ENCODE peak calls at places on chromosomes 5 and 9, in four cellular contexts. One of them, this sample, is unnamed.

GRCh38 chr5:73130811-73131210 is 10.4 kb downstream of the TMEM171 start:
- DNase-seq in epithelial cell of esophagus: no peak
- DNase-seq in tibial artery: no peak
- DNase-seq in K562: no peak
- DNase-seq in this sample: no peak

GRCh38 chr9:101527066-101527465 is 6.6 kb upstream of the RNF20 start:
- DNase-seq in epithelial cell of esophagus: peak
- DNase-seq in tibial artery: no peak
- DNase-seq in K562: no peak
- DNase-seq in this sample: no peak

GRCh38 chr5:1294839-1295649 is at the start of gene TERT:
- DNase-seq in epithelial cell of esophagus: no peak
- DNase-seq in tibial artery: no peak
- DNase-seq in K562: peak
- DNase-seq in this sample: peak

GRCh38 chr5:158886957-158887356 is 212.8 kb downstream of the EBF1 start:
- DNase-seq in epithelial cell of esophagus: no peak
- DNase-seq in tibial artery: no peak
- DNase-seq in K562: no peak
- DNase-seq in this sample: no peak

GRCh38 chr9:22147818-22148573 is 138.9 kb upstream of the CDKN2B start:
- DNase-seq in epithelial cell of esophagus: peak
- DNase-seq in tibial artery: no peak
- DNase-seq in K562: no peak
- DNase-seq in this sample: no peak

GRCh38 chr9:109319631-109320233 is 1.1 kb downstream of the EPB41L4B start:
- DNase-seq in epithelial cell of esophagus: no peak
- DNase-seq in tibial artery: no peak
- DNase-seq in K562: no peak
- DNase-seq in this sample: peak

GRCh38 chr5:158020555-158021418 is 161.8 kb upstream of the CLINT1 start:
- DNase-seq in epithelial cell of esophagus: no peak
- DNase-seq in tibial artery: no peak
- DNase-seq in K562: no peak
- DNase-seq in this sample: no peak

GRCh38 chr9:37324691-37325490 is 97.6 kb upstream of the GRHPR start:
- DNase-seq in epithelial cell of esophagus: no peak
- DNase-seq in tibial artery: no peak
- DNase-seq in K562: no peak
- DNase-seq in this sample: peak

GRCh38 chr9:23123048-23123632 is 676.5 kb downstream of the DMRTA1 start:
- DNase-seq in epithelial cell of esophagus: peak
- DNase-seq in tibial artery: no peak
- DNase-seq in K562: no peak
- DNase-seq in this sample: peak

GRCh38 chr5:125696762-125697161 is 726.4 kb upstream of the GRAMD2B start:
- DNase-seq in epithelial cell of esophagus: peak
- DNase-seq in tibial artery: no peak
- DNase-seq in K562: no peak
- DNase-seq in this sample: no peak

GRCh38 chr5:126365446-126366198 is 57.6 kb upstream of the GRAMD2B start:
- DNase-seq in epithelial cell of esophagus: peak
- DNase-seq in tibial artery: no peak
- DNase-seq in K562: no peak
- DNase-seq in this sample: no peak

GRCh38 chr9:136487672-136488071 is 4.8 kb upstream of the SEC16A start:
- DNase-seq in epithelial cell of esophagus: no peak
- DNase-seq in tibial artery: no peak
- DNase-seq in K562: no peak
- DNase-seq in this sample: no peak

GRCh38 chr5:56115589-56115988 is 117.5 kb downstream of the ANKRD55 start:
- DNase-seq in epithelial cell of esophagus: no peak
- DNase-seq in tibial artery: no peak
- DNase-seq in K562: no peak
- DNase-seq in this sample: no peak

GRCh38 chr5:56119050-56119449 is 114.1 kb downstream of the ANKRD55 start:
- DNase-seq in epithelial cell of esophagus: no peak
- DNase-seq in tibial artery: no peak
- DNase-seq in K562: no peak
- DNase-seq in this sample: no peak

GRCh38 chr5:56111404-56111781 is 116.6 kb upstream of the IL6ST start:
- DNase-seq in epithelial cell of esophagus: no peak
- DNase-seq in tibial artery: no peak
- DNase-seq in K562: no peak
- DNase-seq in this sample: no peak

GRCh38 chr5:56112526-56113121 is 117.9 kb upstream of the IL6ST start:
- DNase-seq in epithelial cell of esophagus: peak
- DNase-seq in tibial artery: no peak
- DNase-seq in K562: no peak
- DNase-seq in this sample: no peak

DNA sequence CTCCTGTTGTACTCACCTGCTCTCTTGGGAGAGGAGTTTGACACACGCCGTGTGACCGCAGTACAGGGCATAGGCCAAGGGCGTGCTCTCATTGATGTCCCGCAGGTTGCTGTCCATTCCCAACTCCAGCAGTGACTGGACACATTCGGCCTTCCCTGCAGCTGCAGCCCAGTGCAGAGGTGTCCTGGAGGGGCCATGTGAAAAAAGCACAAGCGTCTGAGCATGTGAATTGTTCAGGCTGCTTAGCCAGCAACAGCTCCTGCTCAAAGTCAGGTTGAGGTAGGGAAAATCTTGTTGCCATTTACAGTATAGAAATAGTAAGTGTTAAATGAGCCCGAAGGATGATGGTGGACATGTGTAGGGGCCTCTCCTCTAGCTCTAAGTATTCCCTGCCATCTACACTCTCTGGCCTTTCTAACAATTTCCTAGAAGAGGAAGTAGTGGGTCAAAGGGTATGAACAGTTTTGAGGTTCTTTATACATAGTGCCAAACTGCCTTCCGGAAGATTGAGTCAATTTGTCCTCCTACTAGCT is 116.5 kb downstream of the ANKRD55 start:
- DNase-seq in epithelial cell of esophagus: no peak
- DNase-seq in tibial artery: no peak
- DNase-seq in K562: no peak
- DNase-seq in this sample: no peak
- TF ChIP-seq CTCF in epithelial cell of esophagus: no peak
- TF ChIP-seq CTCF in tibial artery: no peak
- TF ChIP-seq CTCF in K562: no peak
- TF ChIP-seq CTCF in this sample: no peak

GRCh38 chr5:94893404-94894145 is 275.1 kb downstream of the SLF1 start:
- DNase-seq in epithelial cell of esophagus: peak
- DNase-seq in tibial artery: no peak
- DNase-seq in K562: no peak
- DNase-seq in this sample: no peak
- TF ChIP-seq CTCF in epithelial cell of esophagus: peak
- TF ChIP-seq CTCF in tibial artery: no peak
- TF ChIP-seq CTCF in K562: peak
- TF ChIP-seq CTCF in this sample: peak

GRCh38 chr5:9655641-9656040 is 25.5 kb upstream of the TAS2R1 start:
- DNase-seq in epithelial cell of esophagus: no peak
- DNase-seq in tibial artery: no peak
- DNase-seq in K562: no peak
- DNase-seq in this sample: no peak

GRCh38 chr5:9652295-9652694 is 22.1 kb upstream of the TAS2R1 start:
- DNase-seq in epithelial cell of esophagus: no peak
- DNase-seq in tibial artery: no peak
- DNase-seq in K562: no peak
- DNase-seq in this sample: no peak

GRCh38 chr5:9654886-9655285 is 24.7 kb upstream of the TAS2R1 start:
- DNase-seq in epithelial cell of esophagus: no peak
- DNase-seq in tibial artery: no peak
- DNase-seq in K562: no peak
- DNase-seq in this sample: no peak

GRCh38 chr5:9653811-9654210 is 23.7 kb upstream of the TAS2R1 start:
- DNase-seq in epithelial cell of esophagus: peak
- DNase-seq in tibial artery: no peak
- DNase-seq in K562: no peak
- DNase-seq in this sample: no peak

GRCh38 chr5:9653061-9653460 is 22.9 kb upstream of the TAS2R1 start:
- DNase-seq in epithelial cell of esophagus: no peak
- DNase-seq in tibial artery: no peak
- DNase-seq in K562: no peak
- DNase-seq in this sample: no peak
- TF ChIP-seq CTCF in epithelial cell of esophagus: no peak
- TF ChIP-seq CTCF in tibial artery: no peak
- TF ChIP-seq CTCF in K562: no peak
- TF ChIP-seq CTCF in this sample: peak

DNA sequence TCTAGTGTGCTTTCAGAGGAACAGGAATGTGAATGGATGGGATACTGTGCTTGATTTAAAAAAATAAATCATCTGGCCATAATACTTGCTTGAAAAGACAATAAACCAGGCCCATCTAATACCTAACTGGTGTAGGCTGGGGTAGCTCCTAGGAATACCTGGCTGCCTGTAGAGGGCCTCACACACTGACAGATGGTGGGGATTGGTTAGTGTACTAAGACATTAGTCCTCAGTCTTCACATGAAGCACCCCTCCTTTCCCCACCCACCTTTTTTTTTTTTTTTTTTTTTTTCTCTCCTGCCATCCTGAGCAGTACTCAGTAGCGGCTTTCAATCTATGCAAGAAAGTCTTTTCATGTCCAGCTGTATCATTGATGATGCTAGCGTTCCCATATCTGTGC is 130.5 kb downstream of the ADGRV1 start:
- DNase-seq in epithelial cell of esophagus: no peak
- DNase-seq in tibial artery: no peak
- DNase-seq in K562: peak
- DNase-seq in this sample: no peak
- TF ChIP-seq CTCF in epithelial cell of esophagus: no peak
- TF ChIP-seq CTCF in tibial artery: no peak
- TF ChIP-seq CTCF in K562: peak
- TF ChIP-seq CTCF in this sample: no peak

GRCh38 chr5:147189109-147189424 is 45.8 kb upstream of the STK32A start:
- DNase-seq in epithelial cell of esophagus: no peak
- DNase-seq in tibial artery: no peak
- DNase-seq in K562: no peak
- DNase-seq in this sample: no peak
- TF ChIP-seq CTCF in epithelial cell of esophagus: no peak
- TF ChIP-seq CTCF in tibial artery: no peak
- TF ChIP-seq CTCF in K562: no peak
- TF ChIP-seq CTCF in this sample: peak

DNA sequence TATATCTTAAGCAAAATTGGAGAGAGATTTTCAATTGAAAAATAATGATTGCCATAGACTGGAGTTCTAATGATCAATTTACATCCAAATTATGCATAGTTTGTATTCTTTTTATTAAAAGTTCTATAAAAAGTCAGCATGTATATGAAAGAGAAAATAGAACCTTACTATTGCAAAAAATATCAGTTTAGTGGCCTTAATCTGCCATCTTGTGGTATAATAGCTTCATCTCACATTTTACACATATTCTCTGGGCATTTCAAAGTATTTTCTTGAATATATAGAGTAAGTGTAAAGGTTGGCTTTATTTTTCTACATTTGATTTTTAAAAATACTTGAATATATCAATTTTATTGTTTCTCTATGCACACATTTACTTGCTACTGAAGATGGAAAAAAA is 1858.6 kb upstream of the CDH9 start:
- DNase-seq in epithelial cell of esophagus: peak
- DNase-seq in tibial artery: no peak
- DNase-seq in K562: no peak
- DNase-seq in this sample: no peak
- TF ChIP-seq CTCF in epithelial cell of esophagus: peak
- TF ChIP-seq CTCF in tibial artery: no peak
- TF ChIP-seq CTCF in K562: no peak
- TF ChIP-seq CTCF in this sample: no peak

GRCh38 chr9:75852746-75853145 is 37.7 kb upstream of the PCSK5 start:
- DNase-seq in epithelial cell of esophagus: peak
- DNase-seq in tibial artery: no peak
- DNase-seq in K562: no peak
- DNase-seq in this sample: no peak

GRCh38 chr9:75858497-75859092 is 31.9 kb upstream of the PCSK5 start:
- DNase-seq in epithelial cell of esophagus: no peak
- DNase-seq in tibial artery: no peak
- DNase-seq in K562: no peak
- DNase-seq in this sample: no peak

GRCh38 chr9:75850459-75851200 is 39.8 kb upstream of the PCSK5 start:
- DNase-seq in epithelial cell of esophagus: peak
- DNase-seq in tibial artery: no peak
- DNase-seq in K562: no peak
- DNase-seq in this sample: no peak

GRCh38 chr9:75851917-75852316 is 38.6 kb upstream of the PCSK5 start:
- DNase-seq in epithelial cell of esophagus: no peak
- DNase-seq in tibial artery: no peak
- DNase-seq in K562: no peak
- DNase-seq in this sample: no peak

DNA sequence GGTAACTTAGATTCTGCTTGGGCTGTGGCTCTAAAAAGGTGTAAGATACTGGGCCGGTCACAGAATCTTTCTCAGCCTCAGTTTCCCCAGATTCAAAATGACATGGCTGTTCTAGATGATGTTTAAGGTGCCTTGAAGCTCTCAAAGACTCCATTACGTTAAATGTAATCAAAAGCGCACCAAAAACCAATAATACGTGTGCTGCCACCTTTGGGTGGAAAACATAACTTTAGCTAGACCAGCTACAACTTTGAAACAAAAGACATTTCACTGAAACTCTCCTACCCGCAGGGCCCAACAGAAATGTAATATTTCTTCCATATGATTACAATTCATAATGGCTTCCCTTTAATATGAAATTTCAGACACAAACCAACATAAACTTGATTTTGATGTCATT is 35.0 kb upstream of the PCSK5 start:
- DNase-seq in epithelial cell of esophagus: peak
- DNase-seq in tibial artery: no peak
- DNase-seq in K562: no peak
- DNase-seq in this sample: no peak
- TF ChIP-seq CTCF in epithelial cell of esophagus: peak
- TF ChIP-seq CTCF in tibial artery: peak
- TF ChIP-seq CTCF in K562: peak
- TF ChIP-seq CTCF in this sample: no peak

DNA sequence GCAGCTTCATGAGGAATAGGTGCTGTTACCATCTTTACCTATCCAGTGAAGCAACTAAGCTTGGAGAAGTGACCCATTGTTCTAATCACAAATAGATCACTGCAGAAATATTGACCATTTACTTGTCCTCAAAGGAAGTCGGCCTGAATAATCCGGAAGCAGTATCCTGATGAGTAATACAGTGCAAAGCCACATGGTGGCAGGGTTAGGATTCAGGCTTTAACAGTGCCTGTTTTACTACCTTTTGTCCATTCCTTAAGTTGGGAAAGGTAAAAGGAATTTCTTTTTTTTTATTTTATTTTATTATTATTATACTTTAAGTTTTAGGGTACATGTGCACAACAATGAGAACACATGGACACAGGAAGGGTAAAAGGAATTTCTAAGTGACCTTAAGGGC is 336.3 kb downstream of the KDM4C start:
- DNase-seq in epithelial cell of esophagus: peak
- DNase-seq in tibial artery: no peak
- DNase-seq in K562: no peak
- DNase-seq in this sample: no peak
- TF ChIP-seq CTCF in epithelial cell of esophagus: peak
- TF ChIP-seq CTCF in tibial artery: no peak
- TF ChIP-seq CTCF in K562: peak
- TF ChIP-seq CTCF in this sample: peak

This sample was measured in glutamatergic neuron.